ENCODE peak calls at places on chromosomes 1 and 21, in nine cellular contexts. G is hepatocyte, L is lung, S is body of pancreas, D is left lung, X is kidney, C is esophagus squamous epithelium, P is A549, Z is mammary epithelial cell. K is an unnamed sample. For H3K4me1, the result is how much of the 10 kb centered on the place peaks cover.

GRCh38 chr1:101101362-101101761 is 75.8 kb upstream of the DPH5 start:
- DNase-seq in G (no peak), L (no peak), S (no peak), D (no peak), X (no peak), C (no peak), P (no peak), Z (peak), K (peak)

GRCh38 chr1:226939439-226940028 is 560 bp upstream of the COQ8A start:
- DNase-seq in G (peak), L (peak), S (peak), D (peak), X (peak), C (no peak), P (no peak), Z (peak), K (peak)

GRCh38 chr1:86259390-86259789 is 102.8 kb upstream of the COL24A1 start:
- DNase-seq in G (no peak), L (no peak), S (no peak), D (no peak), X (no peak), C (no peak), P (peak), Z (no peak), K (no peak)

GRCh38 chr1:179121159-179121938 is 39.5 kb downstream of the TOR3A start:
- DNase-seq in G (peak), L (no peak), S (no peak), D (no peak), X (no peak), C (no peak), P (peak), Z (no peak), K (peak)

GRCh38 chr1:183096889-183097288 is 73.7 kb downstream of the LAMC1 start:
- DNase-seq in G (no peak), L (no peak), S (peak), D (no peak), X (no peak), C (no peak), P (no peak), Z (no peak), K (peak)

GRCh38 chr1:209542585-209542984 is 40.9 kb upstream of the CAMK1G start:
- DNase-seq in G (no peak), L (no peak), S (no peak), D (no peak), X (no peak), C (no peak), P (no peak), Z (peak), K (no peak)

GRCh38 chr21:32253215-32253641 is 25.6 kb downstream of the MIS18A start:
- DNase-seq in G (peak), L (no peak), S (peak), D (no peak), X (no peak), C (no peak), P (no peak), Z (no peak), K (peak)

GRCh38 chr1:246176126-246177024 is 330.7 kb downstream of the SMYD3 start:
- DNase-seq in G (no peak), L (no peak), S (peak), D (peak), X (no peak), C (no peak), P (no peak), Z (peak), K (peak)

GRCh38 chr1:212162635-212163034 is 122.6 kb upstream of the PPP2R5A start:
- DNase-seq in G (no peak), L (no peak), S (peak), D (no peak), X (no peak), C (no peak), P (no peak), Z (peak), K (no peak)

GRCh38 chr1:9341301-9341845 is 48.7 kb downstream of the SPSB1 start:
- DNase-seq in G (no peak), L (no peak), S (no peak), D (peak), X (no peak), C (no peak), P (no peak), Z (no peak), K (no peak)

GRCh38 chr1:36988741-36989193 is 45.5 kb downstream of the GRIK3 start:
- DNase-seq in G (no peak), L (no peak), S (no peak), D (no peak), X (no peak), C (no peak), P (no peak), Z (no peak), K (no peak)

GRCh38 chr21:42256316-42256715 is 37.4 kb downstream of the ABCG1 start:
- DNase-seq in G (no peak), L (no peak), S (no peak), D (peak), X (no peak), C (no peak), P (no peak), Z (no peak), K (no peak)

GRCh38 chr1:8970870-8971337 is 25.2 kb downstream of the CA6 start:
- DNase-seq in G (no peak), L (no peak), S (no peak), D (no peak), X (no peak), C (no peak), P (no peak), Z (no peak), K (no peak)

GRCh38 chr1:114153621-114154145 is at the start of gene SYT6:
- DNase-seq in G (peak), L (no peak), S (no peak), D (peak), X (peak), C (no peak), P (no peak), Z (no peak), K (no peak)

GRCh38 chr1:169086603-169087455 is 19.7 kb upstream of the ATP1B1 start:
- DNase-seq in G (peak), L (no peak), S (peak), D (no peak), X (no peak), C (no peak), P (peak), Z (no peak), K (peak)

GRCh38 chr1:230308039-230308438 is 118.1 kb downstream of the PGBD5 start:
- DNase-seq in G (peak), L (peak), S (peak), D (peak), X (peak), C (no peak), P (peak), Z (peak), K (no peak)

GRCh38 chr1:109768700-109769325 is 5.1 kb upstream of the EPS8L3 start:
- DNase-seq in G (no peak), L (no peak), S (peak), D (no peak), X (peak), C (no peak), P (no peak), Z (no peak), K (no peak)

GRCh38 chr1:67674260-67675011 is 10.6 kb upstream of the GADD45A start:
- DNase-seq in G (peak), L (peak), S (no peak), D (no peak), X (no peak), C (no peak), P (no peak), Z (no peak), K (no peak)

GRCh38 chr1:29145739-29146437 is 22.2 kb upstream of the TMEM200B start:
- DNase-seq in G (peak), L (no peak), S (no peak), D (no peak), X (no peak), C (no peak), P (peak), Z (no peak), K (peak)

GRCh38 chr1:32363713-32364112 is 1.4 kb downstream of the TSSK3 start:
- DNase-seq in G (no peak), L (no peak), S (no peak), D (peak), X (peak), C (no peak), P (no peak), Z (no peak), K (no peak)

GRCh38 chr1:20351911-20352675 is 61.4 kb downstream of the VWA5B1 start:
- DNase-seq in G (no peak), L (no peak), S (no peak), D (no peak), X (peak), C (no peak), P (no peak), Z (no peak), K (no peak)

GRCh38 chr21:44521928-44522752 is 17.9 kb downstream of the KRTAP10-1 start:
- DNase-seq in G (no peak), L (no peak), S (peak), D (peak), X (peak), C (no peak), P (no peak), Z (no peak), K (no peak)

GRCh38 chr1:25066253-25066652 is 136.2 kb upstream of the RUNX3 start:
- DNase-seq in G (no peak), L (no peak), S (no peak), D (no peak), X (peak), C (no peak), P (no peak), Z (no peak), K (peak)

GRCh38 chr1:58047265-58047858 is 499.2 kb downstream of the OMA1 start:
- DNase-seq in G (peak), L (no peak), S (no peak), D (peak), X (peak), C (no peak), P (peak), Z (no peak), K (peak)

GRCh38 chr1:52140633-52141512 is 1.0 kb upstream of the ZFYVE9 start:
- DNase-seq in G (no peak), L (no peak), S (no peak), D (no peak), X (no peak), C (no peak), P (no peak), Z (peak), K (peak)

GRCh38 chr1:171780583-171781166 is 785 bp upstream of the METTL13 start:
- DNase-seq in G (no peak), L (no peak), S (no peak), D (no peak), X (no peak), C (no peak), P (no peak), Z (no peak), K (no peak)

GRCh38 chr1:81873946-81874345 is 73.2 kb downstream of the ADGRL2 start:
- DNase-seq in G (no peak), L (no peak), S (no peak), D (no peak), X (no peak), C (no peak), P (no peak), Z (no peak), K (no peak)

GRCh38 chr1:9331016-9331415 is 38.3 kb downstream of the SPSB1 start:
- DNase-seq in G (no peak), L (no peak), S (no peak), D (no peak), X (no peak), C (no peak), P (no peak), Z (no peak), K (no peak)

GRCh38 chr1:209227941-209228340 is 355.6 kb upstream of the CAMK1G start:
- DNase-seq in G (no peak), L (no peak), S (no peak), D (no peak), X (no peak), C (no peak), P (no peak), Z (no peak), K (no peak)

GRCh38 chr1:155272466-155273133 is 704 bp downstream of the CLK2 start:
- DNase-seq in G (no peak), L (no peak), S (no peak), D (no peak), X (no peak), C (no peak), P (peak), Z (peak), K (no peak)

GRCh38 chr1:59560807-59561450 is 253.8 kb upstream of the HOOK1 start:
- DNase-seq in G (no peak), L (no peak), S (no peak), D (no peak), X (no peak), C (no peak), P (no peak), Z (no peak), K (no peak)

GRCh38 chr21:44791246-44791645 is 10.4 kb downstream of the UBE2G2 start:
- DNase-seq in G (no peak), L (no peak), S (no peak), D (no peak), X (no peak), C (no peak), P (no peak), Z (no peak), K (no peak)

GRCh38 chr1:27427836-27428315 is 35.5 kb downstream of the GPR3 start:
- DNase-seq in G (no peak), L (no peak), S (no peak), D (no peak), X (no peak), C (no peak), P (no peak), Z (no peak), K (no peak)
- H3K4me1 ChIP-seq in G (under half), L (under half), S (under half), D (under half), X (under half), C (half or more), P (under half), Z (under half), K (half or more)

DNA sequence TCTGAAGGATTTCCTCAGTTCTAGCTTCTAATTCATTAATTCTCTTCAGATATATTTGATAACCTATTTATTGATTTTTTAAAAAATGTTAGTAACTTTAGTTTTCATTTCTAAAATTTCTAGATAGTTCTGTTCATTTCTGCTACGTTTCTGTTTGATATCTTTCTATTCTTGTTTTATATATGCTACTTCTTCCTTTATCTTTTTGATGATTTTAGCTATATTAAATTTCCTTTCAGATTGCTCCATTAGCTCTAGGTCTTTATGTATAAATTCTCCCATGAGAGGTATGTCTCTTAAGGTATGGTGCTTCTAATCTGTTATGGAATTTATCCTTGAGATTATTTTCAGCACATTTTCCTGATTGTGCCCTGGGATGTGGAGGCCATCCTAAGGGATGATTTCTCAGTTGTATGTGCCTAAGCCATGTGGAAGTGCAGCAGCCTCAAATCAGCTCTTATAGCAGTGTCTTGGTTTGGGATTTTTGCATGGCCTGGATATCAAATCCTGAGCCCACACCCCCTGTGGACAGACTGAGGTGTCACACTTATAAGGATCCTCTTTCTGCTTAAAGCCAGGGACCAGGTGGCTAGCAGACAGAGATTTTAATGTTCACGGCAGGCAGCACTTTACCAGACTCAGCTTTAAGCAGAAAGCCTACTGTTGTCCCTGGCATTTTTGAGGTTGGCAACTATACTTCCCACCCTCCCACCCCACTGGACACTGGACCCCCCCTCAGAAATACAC is 6.2 kb upstream of the KCNQ4 start:
- DNase-seq in G (no peak), L (no peak), S (no peak), D (no peak), X (no peak), C (no peak), P (no peak), Z (no peak), K (no peak)
- TF ChIP-seq CTCF in G (no peak), L (no peak), S (no peak), D (no peak), X (no peak), C (no peak), P (no peak), Z (no peak), K (no peak)

GRCh38 chr1:248847181-248847955 is 9.3 kb downstream of the ZNF672 start:
- DNase-seq in G (no peak), L (no peak), S (no peak), D (no peak), X (no peak), C (no peak), P (no peak), Z (no peak), K (no peak)
- H3K27ac ChIP-seq in G (no peak), L (no peak), S (no peak), D (no peak), X (no peak), C (no peak), P (no peak), Z (no peak), K (no peak)

GRCh38 chr1:2445162-2445822 is 30.8 kb upstream of the PLCH2 start:
- DNase-seq in G (no peak), L (no peak), S (no peak), D (no peak), X (no peak), C (no peak), P (no peak), Z (no peak), K (no peak)

GRCh38 chr1:2444138-2444591 is 31.8 kb upstream of the PEX10 start:
- DNase-seq in G (no peak), L (no peak), S (no peak), D (no peak), X (no peak), C (no peak), P (no peak), Z (no peak), K (no peak)

GRCh38 chr1:2441746-2442145 is 29.4 kb upstream of the PEX10 start:
- DNase-seq in G (peak), L (no peak), S (no peak), D (no peak), X (no peak), C (no peak), P (no peak), Z (no peak), K (no peak)

GRCh38 chr1:2442676-2443075 is 30.3 kb upstream of the PEX10 start:
- DNase-seq in G (no peak), L (no peak), S (no peak), D (no peak), X (no peak), C (no peak), P (no peak), Z (no peak), K (no peak)

DNA sequence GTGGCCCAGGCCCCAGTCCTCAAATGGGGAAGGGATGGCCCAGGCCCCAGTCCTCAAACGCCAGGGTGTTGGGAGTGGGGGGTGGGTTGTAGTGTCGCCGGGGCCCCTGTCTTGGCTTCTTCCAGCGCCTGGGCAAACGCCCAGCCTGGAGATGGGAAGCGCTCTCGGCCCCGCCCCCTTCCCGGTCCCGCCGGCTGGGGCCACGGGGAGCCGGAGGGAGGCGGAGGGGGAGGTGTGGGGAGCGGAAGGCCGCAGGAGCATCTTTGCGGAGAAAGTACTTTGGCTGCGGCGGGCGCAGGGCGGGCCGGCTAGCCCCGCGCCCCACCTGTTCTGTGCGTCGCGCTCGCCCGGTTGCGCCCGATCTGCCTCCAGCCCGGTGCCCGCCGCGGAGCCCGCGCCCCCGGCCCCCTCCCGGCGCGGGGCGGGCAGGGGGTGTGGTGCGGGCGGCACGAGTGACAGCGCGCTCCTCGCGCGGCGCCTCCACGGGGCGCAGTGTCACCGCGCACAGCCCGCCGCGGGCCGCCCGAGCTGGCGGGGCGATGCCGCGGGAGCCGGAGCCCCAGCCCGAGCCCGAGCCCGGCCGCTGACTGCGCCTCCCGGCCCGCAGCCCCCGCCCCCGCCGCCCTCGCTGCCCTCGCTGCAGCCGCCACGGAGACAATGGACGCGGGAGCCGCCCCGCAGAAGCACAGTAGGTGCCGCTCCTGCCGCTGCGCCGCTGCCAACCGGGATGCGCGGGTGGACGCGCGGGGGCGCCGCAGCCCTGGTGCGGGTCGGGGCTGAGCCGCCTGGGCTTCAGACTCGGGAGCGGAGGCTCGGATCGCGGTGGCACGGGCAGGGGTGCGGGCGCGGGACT is 31.1 kb upstream of the PEX10 start:
- DNase-seq in G (no peak), L (no peak), S (no peak), D (no peak), X (no peak), C (no peak), P (no peak), Z (no peak), K (peak)
- H3K4me1 ChIP-seq in G (under half), L (under half), S (under half), D (under half), X (under half), C (under half), P (under half), Z (under half), K (under half)

DNA sequence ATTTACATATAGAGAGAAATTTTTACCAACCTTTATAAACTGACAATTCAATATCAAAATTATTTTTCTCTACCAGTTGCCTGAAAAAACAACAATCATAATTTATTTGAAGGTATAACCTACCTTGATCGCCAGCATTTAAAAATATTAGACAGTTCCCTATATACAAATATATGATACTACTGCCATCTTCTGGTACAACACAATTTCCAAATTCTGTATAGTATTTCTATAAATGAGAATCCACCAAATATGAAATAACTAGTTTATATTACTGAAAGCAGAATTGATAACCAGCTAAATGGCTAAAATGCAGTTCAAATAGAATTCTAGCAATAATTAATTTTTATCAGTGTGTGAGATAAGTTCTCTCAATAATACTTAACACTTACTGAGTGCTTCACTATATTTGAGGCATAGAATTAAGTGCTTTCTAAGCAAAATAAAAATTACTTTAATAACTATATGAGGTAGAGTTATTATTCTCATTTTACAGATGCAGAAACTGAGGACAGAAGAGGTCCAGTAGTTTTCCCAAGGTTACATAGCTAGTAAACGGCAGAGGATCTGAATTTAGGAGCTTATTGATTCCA is 75.6 kb downstream of the PIGK start:
- DNase-seq in G (peak), L (no peak), S (no peak), D (no peak), X (no peak), C (no peak), P (peak), Z (no peak), K (peak)
- TF ChIP-seq CTCF in G (peak), L (no peak), S (no peak), D (no peak), X (no peak), C (no peak), P (peak), Z (peak), K (peak)

DNA sequence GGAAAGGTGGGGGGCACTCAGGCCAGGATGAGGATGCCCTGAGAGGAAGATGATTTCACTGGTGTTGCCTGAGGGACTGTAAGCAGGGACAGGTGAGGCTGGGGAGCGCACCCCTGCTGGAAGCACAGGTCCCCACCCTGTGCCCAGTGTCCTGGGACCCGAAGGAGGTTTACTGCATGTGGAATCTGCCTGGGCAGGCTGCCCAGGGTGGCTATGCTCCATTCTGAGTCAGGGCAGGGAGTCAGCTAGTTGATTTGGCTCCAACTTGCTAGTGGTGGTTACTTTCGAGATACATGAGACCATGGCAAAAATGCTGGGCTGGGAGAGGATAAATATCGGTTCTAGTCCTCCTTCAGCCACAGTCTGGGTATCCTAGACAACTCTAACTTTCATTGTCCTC is 7.9 kb downstream of the TLR5 start:
- DNase-seq in G (no peak), L (peak), S (no peak), D (peak), X (peak), C (no peak), P (no peak), Z (peak), K (peak)
- H3K27ac ChIP-seq in G (peak), L (no peak), S (no peak), D (peak), X (peak), C (peak), P (peak), Z (no peak), K (no peak)